ENCODE peak calls at places on chromosomes 6 and 20, in nine cellular contexts. R, L, Z, A, C, B, M, F and E are unnamed samples.

GRCh38 chr20:51966296-51966971 is 164.1 kb upstream of the SALL4 start:
- DNase-seq in R (no peak), L (peak), Z (peak), A (peak), C (peak), B (no peak), M (peak), F (no peak), E (peak)

GRCh38 chr6:26520088-26520839 is 17.9 kb upstream of the HMGN4 start:
- DNase-seq in R (peak), L (no peak), Z (peak), A (no peak), C (no peak), B (peak), M (no peak), F (no peak), E (no peak)

GRCh38 chr20:45061244-45061643 is 39.7 kb downstream of the KCNS1 start:
- DNase-seq in R (no peak), L (peak), Z (no peak), A (no peak), C (peak), B (no peak), M (no peak), F (no peak), E (peak)

GRCh38 chr6:35218021-35218420 is 4.3 kb downstream of the SCUBE3 start:
- DNase-seq in R (no peak), L (no peak), Z (no peak), A (no peak), C (peak), B (no peak), M (no peak), F (no peak), E (no peak)

GRCh38 chr6:38391909-38392614 is 247.7 kb downstream of the BTBD9 start:
- DNase-seq in R (no peak), L (no peak), Z (no peak), A (no peak), C (peak), B (no peak), M (no peak), F (no peak), E (peak)

GRCh38 chr6:13715444-13715883 is 3.8 kb upstream of the RANBP9 start:
- DNase-seq in R (no peak), L (no peak), Z (no peak), A (no peak), C (no peak), B (no peak), M (no peak), F (no peak), E (no peak)

GRCh38 chr6:3654898-3655297 is 96.6 kb downstream of the PXDC1 start:
- DNase-seq in R (no peak), L (no peak), Z (no peak), A (no peak), C (no peak), B (no peak), M (no peak), F (no peak), E (no peak)

GRCh38 chr6:27867941-27868705 is 44.1 kb downstream of the OR2B2 start:
- DNase-seq in R (no peak), L (no peak), Z (peak), A (no peak), C (no peak), B (no peak), M (no peak), F (no peak), E (no peak)

GRCh38 chr20:19582782-19583181 is 175.3 kb upstream of the RIN2 start:
- DNase-seq in R (no peak), L (no peak), Z (no peak), A (no peak), C (no peak), B (no peak), M (no peak), F (no peak), E (no peak)

GRCh38 chr20:24984963-24985640 is 7.4 kb downstream of the APMAP start:
- DNase-seq in R (no peak), L (no peak), Z (no peak), A (no peak), C (no peak), B (no peak), M (no peak), F (peak), E (no peak)

GRCh38 chr6:86966271-86966670 is 28.9 kb downstream of the HTR1E start:
- DNase-seq in R (no peak), L (no peak), Z (no peak), A (no peak), C (no peak), B (no peak), M (no peak), F (no peak), E (no peak)

GRCh38 chr20:24812356-24812755 is 136.7 kb upstream of the CST7 start:
- DNase-seq in R (no peak), L (no peak), Z (no peak), A (no peak), C (no peak), B (no peak), M (no peak), F (no peak), E (no peak)

GRCh38 chr6:24899647-24900325 is 36.0 kb downstream of the RIPOR2 start:
- DNase-seq in R (no peak), L (no peak), Z (no peak), A (no peak), C (no peak), B (no peak), M (no peak), F (no peak), E (no peak)

GRCh38 chr6:118317581-118318563 is 230.2 kb upstream of the PLN start:
- DNase-seq in R (no peak), L (no peak), Z (no peak), A (no peak), C (no peak), B (no peak), M (no peak), F (no peak), E (no peak)

GRCh38 chr20:10565191-10565921 is 108.4 kb downstream of the JAG1 start:
- DNase-seq in R (no peak), L (no peak), Z (no peak), A (no peak), C (peak), B (no peak), M (no peak), F (no peak), E (peak)

GRCh38 chr20:9035129-9035528 is 33.8 kb upstream of the PLCB4 start:
- DNase-seq in R (no peak), L (peak), Z (no peak), A (no peak), C (peak), B (no peak), M (no peak), F (no peak), E (peak)

GRCh38 chr20:2692036-2692885 is at the start of gene EBF4:
- DNase-seq in R (peak), L (peak), Z (peak), A (peak), C (no peak), B (peak), M (no peak), F (no peak), E (no peak)

GRCh38 chr20:54680872-54681297 is 205.5 kb downstream of the DOK5 start:
- DNase-seq in R (no peak), L (peak), Z (peak), A (peak), C (peak), B (no peak), M (peak), F (no peak), E (no peak)

GRCh38 chr20:52049001-52049731 is 142.4 kb downstream of the ZFP64 start:
- DNase-seq in R (no peak), L (no peak), Z (no peak), A (no peak), C (no peak), B (no peak), M (no peak), F (no peak), E (no peak)

GRCh38 chr20:61973515-61974356 is 91.9 kb downstream of the TAF4 start:
- DNase-seq in R (no peak), L (no peak), Z (no peak), A (no peak), C (no peak), B (no peak), M (no peak), F (no peak), E (no peak)

GRCh38 chr6:144612811-144613210 is 327.7 kb downstream of the UTRN start:
- DNase-seq in R (no peak), L (no peak), Z (no peak), A (no peak), C (no peak), B (no peak), M (no peak), F (no peak), E (no peak)

GRCh38 chr6:154920502-154921200 is 74.5 kb upstream of the TIAM2 start:
- DNase-seq in R (no peak), L (no peak), Z (no peak), A (no peak), C (no peak), B (no peak), M (no peak), F (no peak), E (no peak)

GRCh38 chr6:89208551-89208950 is 8.6 kb downstream of the GABRR1 start:
- DNase-seq in R (no peak), L (no peak), Z (no peak), A (no peak), C (no peak), B (no peak), M (no peak), F (no peak), E (no peak)

GRCh38 chr6:66538548-66539135 is 831.6 kb upstream of the EYS start:
- DNase-seq in R (no peak), L (no peak), Z (no peak), A (no peak), C (no peak), B (no peak), M (no peak), F (no peak), E (no peak)

GRCh38 chr6:167759912-167760311 is 66.8 kb upstream of the AFDN start:
- DNase-seq in R (no peak), L (no peak), Z (no peak), A (no peak), C (no peak), B (no peak), M (no peak), F (no peak), E (no peak)

GRCh38 chr20:36919715-36920333 is 31.7 kb downstream of the SAMHD1 start:
- DNase-seq in R (no peak), L (peak), Z (peak), A (peak), C (peak), B (peak), M (peak), F (no peak), E (peak)

GRCh38 chr6:139523986-139524385 is 149.5 kb upstream of the CITED2 start:
- DNase-seq in R (no peak), L (no peak), Z (no peak), A (no peak), C (no peak), B (no peak), M (no peak), F (no peak), E (no peak)

GRCh38 chr6:7727951-7728854 is 2.3 kb downstream of the BMP6 start:
- DNase-seq in R (no peak), L (no peak), Z (peak), A (peak), C (no peak), B (peak), M (peak), F (no peak), E (no peak)

GRCh38 chr20:8853805-8854338 is 215.0 kb upstream of the PLCB4 start:
- DNase-seq in R (no peak), L (peak), Z (peak), A (peak), C (peak), B (peak), M (peak), F (no peak), E (peak)

GRCh38 chr20:19025430-19026120 is 186.9 kb upstream of the SLC24A3 start:
- DNase-seq in R (no peak), L (no peak), Z (no peak), A (no peak), C (no peak), B (no peak), M (no peak), F (no peak), E (no peak)

GRCh38 chr6:46102123-46102522 is 27.7 kb upstream of the ENPP4 start:
- DNase-seq in R (no peak), L (no peak), Z (no peak), A (no peak), C (no peak), B (no peak), M (no peak), F (no peak), E (no peak)

GRCh38 chr6:165426892-165427291 is 117.5 kb upstream of the C6orf118 start:
- DNase-seq in R (no peak), L (no peak), Z (no peak), A (no peak), C (no peak), B (no peak), M (no peak), F (no peak), E (no peak)

GRCh38 chr6:35053701-35054100 is 87.4 kb downstream of the TCP11 start:
- DNase-seq in R (no peak), L (no peak), Z (no peak), A (no peak), C (no peak), B (no peak), M (no peak), F (no peak), E (no peak)

GRCh38 chr6:151147118-151147832 is 92.5 kb upstream of the AKAP12 start:
- DNase-seq in R (no peak), L (no peak), Z (no peak), A (no peak), C (no peak), B (no peak), M (peak), F (no peak), E (no peak)

GRCh38 chr6:129672883-129673631 is 36.9 kb downstream of the ARHGAP18 start:
- DNase-seq in R (no peak), L (peak), Z (no peak), A (no peak), C (peak), B (no peak), M (no peak), F (no peak), E (peak)